ENCODE peak calls at places on chromosomes 16 and 17, in eight cellular contexts. Z is CD14-positive monocyte, O is lower lobe of right lung, S is body of pancreas, G is fibroblast of the aortic adventitia, A is HFFc6, Y is fibroblast of mammary gland, Q is IMR-90. L is an unnamed sample.

GRCh38 chr16:11632455-11632921 is 35.8 kb upstream of the SNN start:
- DNase-seq in Z (peak), O (peak), S (peak), G (peak), A (peak), Y (peak), Q (peak), L (peak)

GRCh38 chr17:35010093-35010492 is 29.8 kb downstream of the LIG3 start:
- DNase-seq in Z (no peak), O (no peak), S (no peak), G (peak), A (no peak), Y (peak), Q (peak), L (no peak)

GRCh38 chr16:86756882-86757703 is 178.7 kb downstream of the FOXL1 start:
- DNase-seq in Z (no peak), O (no peak), S (no peak), G (no peak), A (no peak), Y (no peak), Q (no peak), L (no peak)

GRCh38 chr16:64880994-64881393 is 240.9 kb downstream of the CDH11 start:
- DNase-seq in Z (no peak), O (no peak), S (no peak), G (no peak), A (no peak), Y (peak), Q (peak), L (no peak)

GRCh38 chr17:2904135-2904534 is 107.9 kb downstream of the RAP1GAP2 start:
- DNase-seq in Z (no peak), O (peak), S (peak), G (no peak), A (peak), Y (no peak), Q (peak), L (peak)

GRCh38 chr17:82931696-82932060 is 91.9 kb upstream of the ZNF750 start:
- DNase-seq in Z (no peak), O (no peak), S (peak), G (peak), A (peak), Y (peak), Q (peak), L (peak)

GRCh38 chr17:8016632-8017424 is 14.4 kb downstream of the GUCY2D start:
- DNase-seq in Z (peak), O (peak), S (peak), G (peak), A (no peak), Y (peak), Q (no peak), L (peak)

GRCh38 chr16:83345846-83346245 is 461.9 kb upstream of the HSBP1 start:
- DNase-seq in Z (no peak), O (no peak), S (no peak), G (no peak), A (no peak), Y (no peak), Q (no peak), L (no peak)

GRCh38 chr17:32259596-32259995 is 6.0 kb upstream of the RHBDL3 start:
- DNase-seq in Z (no peak), O (no peak), S (no peak), G (peak), A (peak), Y (peak), Q (peak), L (peak)

GRCh38 chr16:50102046-50102756 is 36.4 kb downstream of the HEATR3 start:
- DNase-seq in Z (peak), O (no peak), S (no peak), G (peak), A (peak), Y (peak), Q (peak), L (no peak)

GRCh38 chr16:25187491-25187795 is 29.3 kb upstream of the AQP8 start:
- DNase-seq in Z (no peak), O (no peak), S (no peak), G (no peak), A (no peak), Y (no peak), Q (no peak), L (no peak)

GRCh38 chr17:17387017-17387416 is 83.8 kb downstream of the NT5M start:
- DNase-seq in Z (no peak), O (no peak), S (peak), G (no peak), A (no peak), Y (no peak), Q (no peak), L (no peak)

GRCh38 chr16:62805221-62805857 is 769.1 kb upstream of the CDH8 start:
- DNase-seq in Z (no peak), O (no peak), S (no peak), G (no peak), A (no peak), Y (no peak), Q (no peak), L (no peak)

GRCh38 chr16:72923757-72924156 is 124.2 kb downstream of the ZFHX3 start:
- DNase-seq in Z (no peak), O (no peak), S (no peak), G (no peak), A (no peak), Y (no peak), Q (no peak), L (no peak)

GRCh38 chr16:57038151-57038550 is 48.8 kb downstream of the NLRC5 start:
- DNase-seq in Z (no peak), O (no peak), S (no peak), G (no peak), A (peak), Y (peak), Q (peak), L (peak)

GRCh38 chr17:82636626-82637598 is 11.3 kb downstream of the WDR45B start:
- DNase-seq in Z (no peak), O (peak), S (peak), G (no peak), A (no peak), Y (no peak), Q (no peak), L (no peak)

GRCh38 chr16:50711040-50711439 is 17.6 kb downstream of the NOD2 start:
- DNase-seq in Z (no peak), O (no peak), S (no peak), G (no peak), A (no peak), Y (no peak), Q (no peak), L (no peak)

GRCh38 chr17:63578027-63578768 is 22.5 kb upstream of the TACO1 start:
- DNase-seq in Z (no peak), O (no peak), S (no peak), G (no peak), A (no peak), Y (no peak), Q (no peak), L (no peak)

GRCh38 chr16:82753821-82754220 is 127.1 kb downstream of the CDH13 start:
- DNase-seq in Z (no peak), O (no peak), S (no peak), G (peak), A (peak), Y (peak), Q (peak), L (peak)

GRCh38 chr16:47493358-47494337 is 32.5 kb downstream of the PHKB start:
- DNase-seq in Z (no peak), O (no peak), S (no peak), G (no peak), A (no peak), Y (no peak), Q (no peak), L (peak)

GRCh38 chr16:66357523-66357928 is 9.0 kb upstream of the CDH5 start:
- DNase-seq in Z (no peak), O (no peak), S (peak), G (peak), A (peak), Y (peak), Q (peak), L (peak)

GRCh38 chr17:42221886-42222745 is 27.8 kb upstream of the GHDC start:
- DNase-seq in Z (peak), O (peak), S (peak), G (peak), A (peak), Y (peak), Q (peak), L (peak)

GRCh38 chr17:38967290-38967738 is at the start of gene FBXO47:
- DNase-seq in Z (peak), O (peak), S (peak), G (peak), A (no peak), Y (peak), Q (peak), L (peak)

GRCh38 chr16:31202402-31203385 is at the start of gene PYCARD:
- DNase-seq in Z (no peak), O (peak), S (peak), G (no peak), A (peak), Y (peak), Q (peak), L (peak)

DNA sequence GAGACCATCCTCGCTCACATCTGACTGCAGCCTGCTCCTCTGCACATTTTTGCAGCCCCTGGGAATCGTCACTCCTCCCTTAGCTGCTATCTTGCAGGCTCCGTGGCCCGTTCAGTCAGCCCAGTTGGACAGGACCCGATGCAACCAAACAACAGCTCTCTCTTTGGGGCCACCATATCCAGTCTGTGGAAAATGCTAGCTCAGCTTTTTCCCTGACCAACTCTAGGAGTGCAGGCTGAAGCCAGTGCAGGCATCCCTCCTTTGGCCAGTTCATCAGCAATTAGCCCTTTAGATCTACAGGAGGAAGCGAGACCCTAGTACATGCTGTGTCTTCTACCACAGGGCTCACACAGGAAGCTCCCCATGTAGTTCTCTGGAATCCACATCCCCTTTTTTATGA is 182.1 kb downstream of the HS3ST3A1 start:
- DNase-seq in Z (no peak), O (no peak), S (no peak), G (no peak), A (no peak), Y (no peak), Q (no peak), L (no peak)
- TF ChIP-seq CTCF in Z (no peak), O (no peak), S (no peak), G (no peak), A (no peak), Y (no peak), Q (no peak), L (no peak)

DNA sequence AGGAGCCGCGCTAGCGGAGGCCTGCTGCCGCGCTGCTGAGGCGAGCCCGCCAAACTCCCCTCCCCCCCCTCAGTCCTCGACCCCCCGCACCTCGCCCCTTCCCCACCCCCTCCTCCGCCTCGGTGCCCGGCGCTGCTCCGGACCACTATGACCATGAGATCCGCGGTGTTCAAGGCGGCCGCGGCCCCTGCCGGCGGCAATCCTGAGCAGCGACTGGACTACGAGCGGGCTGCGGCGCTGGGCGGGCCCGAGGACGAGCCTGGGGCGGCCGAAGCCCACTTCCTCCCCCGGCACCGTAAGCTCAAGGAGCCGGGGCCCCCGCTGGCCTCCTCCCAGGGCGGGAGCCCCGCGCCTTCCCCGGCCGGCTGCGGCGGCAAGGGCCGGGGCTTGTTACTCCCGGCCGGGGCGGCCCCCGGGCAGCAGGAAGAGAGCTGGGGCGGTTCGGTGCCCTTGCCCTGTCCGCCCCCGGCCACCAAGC is 734 bp downstream of the MSL1 start:
- DNase-seq in Z (no peak), O (peak), S (peak), G (no peak), A (peak), Y (no peak), Q (peak), L (peak)
- TF ChIP-seq CTCF in Z (no peak), O (peak), S (peak), G (peak), A (peak), Y (no peak), Q (peak), L (peak)

GRCh38 chr16:3174618-3175148 is 13.3 kb upstream of the OR1F1 start:
- DNase-seq in Z (no peak), O (peak), S (no peak), G (no peak), A (no peak), Y (no peak), Q (no peak), L (no peak)
- TF ChIP-seq CTCF in Z (no peak), O (no peak), S (no peak), G (no peak), A (no peak), Y (no peak), Q (no peak), L (no peak)

GRCh38 chr17:36947922-36948716 is 635 bp upstream of the AATF start:
- DNase-seq in Z (no peak), O (no peak), S (no peak), G (no peak), A (no peak), Y (no peak), Q (no peak), L (no peak)

GRCh38 chr17:36946726-36947091 is 2.0 kb upstream of the AATF start:
- DNase-seq in Z (no peak), O (no peak), S (no peak), G (no peak), A (no peak), Y (no peak), Q (no peak), L (no peak)

GRCh38 chr17:36950027-36950426 is 1.3 kb downstream of the AATF start:
- DNase-seq in Z (no peak), O (no peak), S (no peak), G (peak), A (no peak), Y (no peak), Q (no peak), L (no peak)

GRCh38 chr17:36949461-36949927 is 740 bp downstream of the AATF start:
- DNase-seq in Z (no peak), O (no peak), S (no peak), G (no peak), A (peak), Y (peak), Q (peak), L (no peak)

GRCh38 chr17:36948717-36949460 is at the start of gene AATF:
- DNase-seq in Z (peak), O (peak), S (peak), G (peak), A (peak), Y (peak), Q (peak), L (peak)
- TF ChIP-seq CTCF in Z (no peak), O (no peak), S (no peak), G (no peak), A (no peak), Y (no peak), Q (no peak), L (no peak)

GRCh38 chr17:59505610-59506276 is 59.7 kb upstream of the DHX40 start:
- DNase-seq in Z (no peak), O (no peak), S (no peak), G (peak), A (no peak), Y (peak), Q (peak), L (no peak)

GRCh38 chr17:59506907-59507726 is 58.3 kb upstream of the DHX40 start:
- DNase-seq in Z (no peak), O (no peak), S (no peak), G (no peak), A (no peak), Y (peak), Q (peak), L (peak)

GRCh38 chr17:59511726-59512125 is 53.7 kb upstream of the DHX40 start:
- DNase-seq in Z (no peak), O (no peak), S (no peak), G (no peak), A (no peak), Y (no peak), Q (no peak), L (no peak)

GRCh38 chr17:59510611-59511010 is 54.8 kb upstream of the DHX40 start:
- DNase-seq in Z (no peak), O (no peak), S (no peak), G (no peak), A (no peak), Y (no peak), Q (no peak), L (no peak)

GRCh38 chr17:59508999-59509398 is 56.4 kb upstream of the DHX40 start:
- DNase-seq in Z (no peak), O (no peak), S (no peak), G (no peak), A (no peak), Y (no peak), Q (no peak), L (no peak)
- TF ChIP-seq CTCF in Z (no peak), O (no peak), S (no peak), G (no peak), A (no peak), Y (no peak), Q (no peak), L (no peak)

DNA sequence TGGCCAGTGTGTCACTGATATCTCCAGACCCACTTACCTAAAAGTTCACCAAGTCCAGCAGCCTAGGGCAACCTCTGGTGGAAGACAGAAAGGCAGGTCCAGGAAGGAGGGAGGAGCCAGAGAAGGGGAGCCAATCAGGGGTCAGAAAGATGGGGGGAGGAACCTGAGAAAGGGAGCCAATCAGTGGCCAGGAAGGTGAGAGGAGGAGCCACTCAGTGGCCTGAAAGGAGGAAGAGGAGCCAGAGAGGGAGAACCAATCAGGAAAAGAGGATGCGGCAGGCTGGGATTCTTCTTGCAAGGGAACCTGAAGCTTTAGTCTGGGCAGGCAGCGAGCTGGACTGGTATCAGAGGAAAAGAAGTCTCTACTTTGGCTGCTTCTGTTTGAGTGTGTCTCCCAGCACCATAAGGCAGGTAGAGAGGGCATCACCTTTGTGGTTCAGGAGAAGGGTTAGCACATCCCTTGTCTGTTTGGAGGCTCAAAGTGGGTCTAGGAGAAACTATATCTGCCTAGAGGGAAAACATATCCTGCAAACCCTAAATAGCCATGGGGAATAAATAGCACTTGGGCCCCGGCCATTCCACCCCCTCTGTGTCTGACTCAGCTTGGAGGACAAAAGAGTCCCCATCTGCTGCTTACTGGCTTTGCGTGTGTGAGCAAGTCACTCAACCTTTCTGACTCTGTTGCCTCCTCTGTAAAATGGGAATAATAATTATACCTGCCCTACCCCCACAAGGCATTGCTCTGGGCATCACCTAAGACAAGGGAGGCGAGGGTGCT is 43.4 kb upstream of the CRHR1 start:
- DNase-seq in Z (no peak), O (no peak), S (no peak), G (peak), A (peak), Y (peak), Q (peak), L (peak)
- TF ChIP-seq CTCF in Z (no peak), O (no peak), S (no peak), G (no peak), A (no peak), Y (no peak), Q (no peak), L (no peak)

DNA sequence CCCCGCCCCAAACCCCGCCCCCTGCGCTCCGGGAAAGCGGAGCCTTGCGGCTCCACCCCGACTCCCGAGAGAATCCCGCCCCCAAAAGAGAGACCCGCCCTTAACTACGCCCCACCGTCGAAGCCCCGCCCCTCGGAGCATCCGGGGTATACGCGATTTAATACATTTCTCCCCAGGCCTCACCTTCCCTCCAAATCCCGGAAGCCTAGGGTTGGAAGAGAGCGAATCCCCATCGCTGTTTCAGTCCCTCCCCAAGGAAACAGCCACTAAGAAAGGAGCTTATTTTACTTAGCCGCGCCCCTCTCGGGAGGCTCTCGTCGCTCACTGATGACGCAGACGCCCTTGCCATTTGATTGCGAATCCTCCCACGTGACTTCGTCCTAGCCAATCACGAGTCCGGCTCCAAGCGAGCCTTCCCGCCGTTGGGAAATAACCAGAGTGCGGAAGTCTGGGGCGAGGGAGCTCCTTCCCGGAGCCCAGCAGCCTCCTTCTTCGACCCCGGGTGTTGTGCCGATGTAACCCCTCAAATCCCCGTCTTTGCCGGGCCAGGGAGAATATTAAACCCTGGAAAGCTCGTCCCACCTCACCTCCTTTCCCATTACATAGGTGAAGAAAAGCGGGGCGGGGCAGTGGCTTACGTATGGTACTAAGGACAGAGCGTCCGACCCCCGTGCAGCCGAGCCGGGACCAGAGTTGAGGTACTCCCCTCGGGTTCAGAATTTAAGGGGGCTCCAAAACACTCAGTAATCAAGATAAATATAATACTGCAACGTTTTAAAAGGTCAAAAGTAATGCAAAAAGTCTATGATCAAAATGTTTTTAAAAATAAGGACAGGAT is 461 bp upstream of the FDXR start:
- DNase-seq in Z (peak), O (peak), S (peak), G (peak), A (peak), Y (peak), Q (peak), L (peak)
- TF ChIP-seq CTCF in Z (no peak), O (no peak), S (no peak), G (no peak), A (no peak), Y (no peak), Q (no peak), L (no peak)

GRCh38 chr17:48228720-48229119 is 121.2 kb downstream of the SNX11 start:
- DNase-seq in Z (no peak), O (no peak), S (no peak), G (no peak), A (no peak), Y (no peak), Q (no peak), L (no peak)
- TF ChIP-seq CTCF in Z (no peak), O (no peak), S (no peak), G (no peak), A (no peak), Y (no peak), Q (no peak), L (no peak)

GRCh38 chr16:13875614-13876284 is 44.2 kb upstream of the ERCC4 start:
- DNase-seq in Z (no peak), O (no peak), S (no peak), G (no peak), A (no peak), Y (no peak), Q (no peak), L (no peak)

GRCh38 chr16:13873835-13874438 is 46.0 kb upstream of the ERCC4 start:
- DNase-seq in Z (no peak), O (no peak), S (no peak), G (peak), A (no peak), Y (peak), Q (peak), L (peak)
- TF ChIP-seq CTCF in Z (no peak), O (peak), S (peak), G (peak), A (peak), Y (peak), Q (peak), L (peak)

DNA sequence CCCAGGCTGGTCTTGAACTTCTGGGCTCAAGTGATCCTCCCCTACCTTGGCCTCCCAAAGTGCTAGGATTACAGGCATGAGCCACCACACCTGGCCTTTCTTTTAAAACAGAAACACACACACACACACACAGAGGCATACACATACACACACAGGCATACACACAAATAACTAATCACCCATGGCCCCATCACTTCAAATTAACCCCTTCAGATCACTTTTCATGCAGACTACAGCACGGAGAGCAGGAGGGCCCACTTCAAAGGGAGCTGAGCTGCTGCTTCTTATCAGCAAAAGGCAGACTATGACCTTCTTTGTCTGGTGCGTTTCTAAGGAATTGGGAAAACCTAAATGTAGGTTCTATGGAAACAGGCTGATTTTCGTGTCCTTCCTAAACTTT is 1.9 kb downstream of the CLCN7 start:
- DNase-seq in Z (no peak), O (no peak), S (no peak), G (no peak), A (no peak), Y (no peak), Q (no peak), L (no peak)
- TF ChIP-seq CTCF in Z (no peak), O (no peak), S (no peak), G (no peak), A (no peak), Y (no peak), Q (no peak), L (no peak)